ENCODE peak calls at places on chromosome 21, in six cellular contexts. One of them, this sample, is unnamed.

GRCh38 chr21:19123053-19123452 is 719.5 kb upstream of the TMPRSS15 start:
- DNase-seq in NCI-H510A treated with DMSO at 0.1 percent for 48 hours: no peak
- DNase-seq in mucosa of gallbladder: no peak
- DNase-seq in stimulated activated CD4-positive, alpha-beta T cell treated with anti-CD3 and anti-CD28 coated beads, Interleukin-15, amount 100 ng/mL, for 24 hours: no peak
- DNase-seq in iris pigment epithelial cell: no peak
- DNase-seq in RKO: no peak
- DNase-seq in this sample: no peak

GRCh38 chr21:32538147-32538792 is 47.1 kb downstream of the TCP10L start:
- DNase-seq in RKO: no peak
- DNase-seq in NCI-H510A treated with DMSO at 0.1 percent for 48 hours: no peak
- DNase-seq in iris pigment epithelial cell: no peak
- DNase-seq in stimulated activated CD4-positive, alpha-beta T cell treated with anti-CD3 and anti-CD28 coated beads, Interleukin-15, amount 100 ng/mL, for 24 hours: no peak
- DNase-seq in mucosa of gallbladder: no peak
- DNase-seq in this sample: no peak

GRCh38 chr21:35792569-35792968 is 267.8 kb downstream of the SETD4 start:
- DNase-seq in RKO: no peak
- DNase-seq in mucosa of gallbladder: no peak
- DNase-seq in stimulated activated CD4-positive, alpha-beta T cell treated with anti-CD3 and anti-CD28 coated beads, Interleukin-15, amount 100 ng/mL, for 24 hours: no peak
- DNase-seq in NCI-H510A treated with DMSO at 0.1 percent for 48 hours: no peak
- DNase-seq in iris pigment epithelial cell: no peak
- DNase-seq in this sample: no peak

GRCh38 chr21:26388731-26389231 is 184.3 kb downstream of the CYYR1 start:
- DNase-seq in NCI-H510A treated with DMSO at 0.1 percent for 48 hours: no peak
- DNase-seq in RKO: peak; percentile 34
- DNase-seq in iris pigment epithelial cell: peak; percentile 75
- DNase-seq in mucosa of gallbladder: no peak
- DNase-seq in stimulated activated CD4-positive, alpha-beta T cell treated with anti-CD3 and anti-CD28 coated beads, Interleukin-15, amount 100 ng/mL, for 24 hours: no peak
- DNase-seq in this sample: no peak

GRCh38 chr21:42677339-42678117 is 24.1 kb downstream of the PDE9A start:
- DNase-seq in stimulated activated CD4-positive, alpha-beta T cell treated with anti-CD3 and anti-CD28 coated beads, Interleukin-15, amount 100 ng/mL, for 24 hours: no peak
- DNase-seq in mucosa of gallbladder: no peak
- DNase-seq in RKO: no peak
- DNase-seq in iris pigment epithelial cell: peak; percentile 87
- DNase-seq in NCI-H510A treated with DMSO at 0.1 percent for 48 hours: peak; percentile 60
- DNase-seq in this sample: no peak

GRCh38 chr21:32190491-32191144 is 88.2 kb downstream of the MIS18A start:
- DNase-seq in NCI-H510A treated with DMSO at 0.1 percent for 48 hours: no peak
- DNase-seq in stimulated activated CD4-positive, alpha-beta T cell treated with anti-CD3 and anti-CD28 coated beads, Interleukin-15, amount 100 ng/mL, for 24 hours: no peak
- DNase-seq in iris pigment epithelial cell: no peak
- DNase-seq in RKO: no peak
- DNase-seq in mucosa of gallbladder: no peak
- DNase-seq in this sample: no peak

GRCh38 chr21:39189857-39190604 is 6.8 kb upstream of the PSMG1 start:
- DNase-seq in iris pigment epithelial cell: peak; percentile 60
- DNase-seq in NCI-H510A treated with DMSO at 0.1 percent for 48 hours: no peak
- DNase-seq in stimulated activated CD4-positive, alpha-beta T cell treated with anti-CD3 and anti-CD28 coated beads, Interleukin-15, amount 100 ng/mL, for 24 hours: no peak
- DNase-seq in mucosa of gallbladder: no peak
- DNase-seq in RKO: peak; percentile 30
- DNase-seq in this sample: no peak

GRCh38 chr21:33522950-33523349 is 19.0 kb downstream of the GART start:
- DNase-seq in NCI-H510A treated with DMSO at 0.1 percent for 48 hours: no peak
- DNase-seq in stimulated activated CD4-positive, alpha-beta T cell treated with anti-CD3 and anti-CD28 coated beads, Interleukin-15, amount 100 ng/mL, for 24 hours: no peak
- DNase-seq in RKO: no peak
- DNase-seq in iris pigment epithelial cell: no peak
- DNase-seq in mucosa of gallbladder: no peak
- DNase-seq in this sample: no peak

GRCh38 chr21:43323244-43324005 is 103.5 kb downstream of the SIK1 start:
- DNase-seq in RKO: no peak
- DNase-seq in stimulated activated CD4-positive, alpha-beta T cell treated with anti-CD3 and anti-CD28 coated beads, Interleukin-15, amount 100 ng/mL, for 24 hours: no peak
- DNase-seq in NCI-H510A treated with DMSO at 0.1 percent for 48 hours: no peak
- DNase-seq in iris pigment epithelial cell: no peak
- DNase-seq in mucosa of gallbladder: no peak
- DNase-seq in this sample: no peak